ENCODE peak calls at places on chromosomes 4 and X, in five cellular contexts. One of them, this sample, is unnamed.

GRCh38 chrX:101774340-101774739 is 114.7 kb upstream of the ARMCX2 start:
- DNase-seq in stimulated activated CD4-positive, alpha-beta T cell treated with anti-CD3 and anti-CD28 coated beads, Interleukin-2, amount 100 ng/mL, for 24 hours: no peak
- DNase-seq in AG10803: no peak
- DNase-seq in hepatocyte: no peak
- DNase-seq in GM20000: no peak
- DNase-seq in this sample: no peak

GRCh38 chr4:7905461-7905915 is 34.2 kb downstream of the AFAP1 start:
- DNase-seq in AG10803: peak; percentile 96
- DNase-seq in GM20000: no peak
- DNase-seq in hepatocyte: no peak
- DNase-seq in stimulated activated CD4-positive, alpha-beta T cell treated with anti-CD3 and anti-CD28 coated beads, Interleukin-2, amount 100 ng/mL, for 24 hours: no peak
- DNase-seq in this sample: peak; percentile 79

GRCh38 chr4:184953421-184953820 is 64.9 kb upstream of the HELT start:
- DNase-seq in AG10803: no peak
- DNase-seq in GM20000: no peak
- DNase-seq in stimulated activated CD4-positive, alpha-beta T cell treated with anti-CD3 and anti-CD28 coated beads, Interleukin-2, amount 100 ng/mL, for 24 hours: no peak
- DNase-seq in hepatocyte: no peak
- DNase-seq in this sample: no peak

GRCh38 chr4:48047896-48048295 is 31.3 kb downstream of the NIPAL1 start:
- DNase-seq in AG10803: no peak
- DNase-seq in stimulated activated CD4-positive, alpha-beta T cell treated with anti-CD3 and anti-CD28 coated beads, Interleukin-2, amount 100 ng/mL, for 24 hours: no peak
- DNase-seq in GM20000: no peak
- DNase-seq in hepatocyte: no peak
- DNase-seq in this sample: no peak

GRCh38 chrX:30593435-30594200 is 16.1 kb upstream of the TASL start:
- DNase-seq in AG10803: no peak
- DNase-seq in stimulated activated CD4-positive, alpha-beta T cell treated with anti-CD3 and anti-CD28 coated beads, Interleukin-2, amount 100 ng/mL, for 24 hours: peak; percentile 7
- DNase-seq in hepatocyte: no peak
- DNase-seq in GM20000: no peak
- DNase-seq in this sample: no peak

GRCh38 chrX:19386679-19387078 is 43.0 kb downstream of the PDHA1 start:
- DNase-seq in stimulated activated CD4-positive, alpha-beta T cell treated with anti-CD3 and anti-CD28 coated beads, Interleukin-2, amount 100 ng/mL, for 24 hours: no peak
- DNase-seq in AG10803: no peak
- DNase-seq in hepatocyte: no peak
- DNase-seq in GM20000: no peak
- DNase-seq in this sample: no peak

GRCh38 chr4:9916937-9917336 is 104.4 kb downstream of the SLC2A9 start:
- DNase-seq in GM20000: no peak
- DNase-seq in hepatocyte: no peak
- DNase-seq in AG10803: no peak
- DNase-seq in stimulated activated CD4-positive, alpha-beta T cell treated with anti-CD3 and anti-CD28 coated beads, Interleukin-2, amount 100 ng/mL, for 24 hours: no peak
- DNase-seq in this sample: no peak

GRCh38 chrX:110006826-110007375 is 4.0 kb downstream of the TMEM164 start:
- DNase-seq in AG10803: peak; percentile 13
- DNase-seq in GM20000: no peak
- DNase-seq in hepatocyte: no peak
- DNase-seq in stimulated activated CD4-positive, alpha-beta T cell treated with anti-CD3 and anti-CD28 coated beads, Interleukin-2, amount 100 ng/mL, for 24 hours: no peak
- DNase-seq in this sample: no peak

GRCh38 chr4:47744253-47744652 is 93.6 kb downstream of the CORIN start:
- DNase-seq in GM20000: no peak
- DNase-seq in hepatocyte: no peak
- DNase-seq in AG10803: no peak
- DNase-seq in stimulated activated CD4-positive, alpha-beta T cell treated with anti-CD3 and anti-CD28 coated beads, Interleukin-2, amount 100 ng/mL, for 24 hours: no peak
- DNase-seq in this sample: no peak

GRCh38 chrX:108420481-108420880 is 17.7 kb downstream of the COL4A6 start:
- DNase-seq in GM20000: no peak
- DNase-seq in AG10803: no peak
- DNase-seq in stimulated activated CD4-positive, alpha-beta T cell treated with anti-CD3 and anti-CD28 coated beads, Interleukin-2, amount 100 ng/mL, for 24 hours: no peak
- DNase-seq in hepatocyte: no peak
- DNase-seq in this sample: no peak

GRCh38 chrX:1601768-1602085 is 10.3 kb downstream of the AKAP17A start:
- DNase-seq in AG10803: no peak
- DNase-seq in GM20000: no peak
- DNase-seq in stimulated activated CD4-positive, alpha-beta T cell treated with anti-CD3 and anti-CD28 coated beads, Interleukin-2, amount 100 ng/mL, for 24 hours: no peak
- DNase-seq in hepatocyte: no peak
- DNase-seq in this sample: no peak

GRCh38 chr4:10104211-10104990 is 12.2 kb downstream of the WDR1 start:
- DNase-seq in hepatocyte: no peak
- DNase-seq in stimulated activated CD4-positive, alpha-beta T cell treated with anti-CD3 and anti-CD28 coated beads, Interleukin-2, amount 100 ng/mL, for 24 hours: no peak
- DNase-seq in AG10803: peak; percentile 72
- DNase-seq in GM20000: no peak
- DNase-seq in this sample: no peak

GRCh38 chr4:152585036-152585439 is 49.1 kb upstream of the FBXW7 start:
- DNase-seq in AG10803: no peak
- DNase-seq in stimulated activated CD4-positive, alpha-beta T cell treated with anti-CD3 and anti-CD28 coated beads, Interleukin-2, amount 100 ng/mL, for 24 hours: no peak
- DNase-seq in GM20000: peak; percentile 38
- DNase-seq in hepatocyte: no peak
- DNase-seq in this sample: no peak

GRCh38 chr4:113316879-113317278 is 267.4 kb downstream of the ANK2 start:
- DNase-seq in AG10803: no peak
- DNase-seq in stimulated activated CD4-positive, alpha-beta T cell treated with anti-CD3 and anti-CD28 coated beads, Interleukin-2, amount 100 ng/mL, for 24 hours: peak; percentile 3
- DNase-seq in hepatocyte: no peak
- DNase-seq in GM20000: peak; percentile 52
- DNase-seq in this sample: no peak

GRCh38 chrX:80282535-80282934 is 137.7 kb upstream of the TENT5D start:
- DNase-seq in stimulated activated CD4-positive, alpha-beta T cell treated with anti-CD3 and anti-CD28 coated beads, Interleukin-2, amount 100 ng/mL, for 24 hours: no peak
- DNase-seq in hepatocyte: no peak
- DNase-seq in AG10803: no peak
- DNase-seq in GM20000: no peak
- DNase-seq in this sample: no peak

GRCh38 chrX:154793084-154793483 is 12.2 kb downstream of the MPP1 start:
- DNase-seq in stimulated activated CD4-positive, alpha-beta T cell treated with anti-CD3 and anti-CD28 coated beads, Interleukin-2, amount 100 ng/mL, for 24 hours: no peak
- DNase-seq in GM20000: no peak
- DNase-seq in AG10803: no peak
- DNase-seq in hepatocyte: no peak
- DNase-seq in this sample: no peak

GRCh38 chrX:6683353-6683752 is 148.4 kb upstream of the VCX3A start:
- DNase-seq in stimulated activated CD4-positive, alpha-beta T cell treated with anti-CD3 and anti-CD28 coated beads, Interleukin-2, amount 100 ng/mL, for 24 hours: no peak
- DNase-seq in AG10803: no peak
- DNase-seq in GM20000: no peak
- DNase-seq in hepatocyte: no peak
- DNase-seq in this sample: no peak

GRCh38 chr4:8340721-8341680 is 71.4 kb downstream of the HTRA3 start:
- DNase-seq in GM20000: no peak
- DNase-seq in hepatocyte: no peak
- DNase-seq in stimulated activated CD4-positive, alpha-beta T cell treated with anti-CD3 and anti-CD28 coated beads, Interleukin-2, amount 100 ng/mL, for 24 hours: no peak
- DNase-seq in AG10803: peak; percentile 45
- DNase-seq in this sample: no peak

GRCh38 chr4:29734785-29735184 is 985.4 kb upstream of the PCDH7 start:
- DNase-seq in hepatocyte: no peak
- DNase-seq in GM20000: no peak
- DNase-seq in stimulated activated CD4-positive, alpha-beta T cell treated with anti-CD3 and anti-CD28 coated beads, Interleukin-2, amount 100 ng/mL, for 24 hours: no peak
- DNase-seq in AG10803: no peak
- DNase-seq in this sample: no peak

GRCh38 chr4:94957030-94957429 is 199.3 kb downstream of the BMPR1B start:
- DNase-seq in AG10803: no peak
- DNase-seq in stimulated activated CD4-positive, alpha-beta T cell treated with anti-CD3 and anti-CD28 coated beads, Interleukin-2, amount 100 ng/mL, for 24 hours: no peak
- DNase-seq in GM20000: no peak
- DNase-seq in hepatocyte: no peak
- DNase-seq in this sample: no peak

GRCh38 chrX:1451676-1452496 is 823 bp downstream of the ASMTL start:
- DNase-seq in GM20000: no peak
- DNase-seq in AG10803: no peak
- DNase-seq in stimulated activated CD4-positive, alpha-beta T cell treated with anti-CD3 and anti-CD28 coated beads, Interleukin-2, amount 100 ng/mL, for 24 hours: no peak
- DNase-seq in hepatocyte: no peak
- DNase-seq in this sample: no peak

GRCh38 chr4:73453701-73454005 is 17.6 kb downstream of the AFP start:
- DNase-seq in AG10803: no peak
- DNase-seq in hepatocyte: no peak
- DNase-seq in GM20000: no peak
- DNase-seq in stimulated activated CD4-positive, alpha-beta T cell treated with anti-CD3 and anti-CD28 coated beads, Interleukin-2, amount 100 ng/mL, for 24 hours: no peak
- DNase-seq in this sample: no peak

GRCh38 chr4:10608501-10609219 is 75.9 kb downstream of the CLNK start:
- DNase-seq in GM20000: no peak
- DNase-seq in stimulated activated CD4-positive, alpha-beta T cell treated with anti-CD3 and anti-CD28 coated beads, Interleukin-2, amount 100 ng/mL, for 24 hours: no peak
- DNase-seq in AG10803: no peak
- DNase-seq in hepatocyte: no peak
- DNase-seq in this sample: no peak

GRCh38 chr4:102627831-102628523 is 126.8 kb downstream of the NFKB1 start:
- DNase-seq in stimulated activated CD4-positive, alpha-beta T cell treated with anti-CD3 and anti-CD28 coated beads, Interleukin-2, amount 100 ng/mL, for 24 hours: no peak
- DNase-seq in hepatocyte: no peak
- DNase-seq in AG10803: no peak
- DNase-seq in GM20000: peak; percentile 11
- DNase-seq in this sample: no peak

GRCh38 chr4:22695917-22696316 is 3.2 kb downstream of the GBA3 start:
- DNase-seq in hepatocyte: no peak
- DNase-seq in stimulated activated CD4-positive, alpha-beta T cell treated with anti-CD3 and anti-CD28 coated beads, Interleukin-2, amount 100 ng/mL, for 24 hours: no peak
- DNase-seq in AG10803: no peak
- DNase-seq in GM20000: no peak
- DNase-seq in this sample: no peak

GRCh38 chr4:68076194-68076593 is 53.5 kb downstream of the TMPRSS11F start:
- DNase-seq in AG10803: no peak
- DNase-seq in hepatocyte: no peak
- DNase-seq in GM20000: no peak
- DNase-seq in stimulated activated CD4-positive, alpha-beta T cell treated with anti-CD3 and anti-CD28 coated beads, Interleukin-2, amount 100 ng/mL, for 24 hours: no peak
- DNase-seq in this sample: no peak

GRCh38 chr4:10926025-10926424 is 241.5 kb upstream of the CLNK start:
- DNase-seq in AG10803: peak; percentile 38
- DNase-seq in stimulated activated CD4-positive, alpha-beta T cell treated with anti-CD3 and anti-CD28 coated beads, Interleukin-2, amount 100 ng/mL, for 24 hours: no peak
- DNase-seq in GM20000: no peak
- DNase-seq in hepatocyte: no peak
- DNase-seq in this sample: no peak

GRCh38 chr4:10567766-10568165 is 110.5 kb upstream of the ZNF518B start:
- DNase-seq in stimulated activated CD4-positive, alpha-beta T cell treated with anti-CD3 and anti-CD28 coated beads, Interleukin-2, amount 100 ng/mL, for 24 hours: no peak
- DNase-seq in AG10803: no peak
- DNase-seq in hepatocyte: no peak
- DNase-seq in GM20000: no peak
- DNase-seq in this sample: no peak

GRCh38 chr4:134935320-134935719 is 733.7 kb upstream of the PABPC4L start:
- DNase-seq in hepatocyte: peak; percentile 30
- DNase-seq in stimulated activated CD4-positive, alpha-beta T cell treated with anti-CD3 and anti-CD28 coated beads, Interleukin-2, amount 100 ng/mL, for 24 hours: no peak
- DNase-seq in GM20000: no peak
- DNase-seq in AG10803: no peak
- DNase-seq in this sample: no peak

GRCh38 chr4:113539408-113539807 is 222.1 kb downstream of the CAMK2D start:
- DNase-seq in hepatocyte: no peak
- DNase-seq in stimulated activated CD4-positive, alpha-beta T cell treated with anti-CD3 and anti-CD28 coated beads, Interleukin-2, amount 100 ng/mL, for 24 hours: peak; percentile 5
- DNase-seq in AG10803: peak; percentile 59
- DNase-seq in GM20000: no peak
- DNase-seq in this sample: peak; percentile 25

GRCh38 chr4:6918345-6918744 is 8.7 kb downstream of the TBC1D14 start:
- DNase-seq in GM20000: no peak
- DNase-seq in stimulated activated CD4-positive, alpha-beta T cell treated with anti-CD3 and anti-CD28 coated beads, Interleukin-2, amount 100 ng/mL, for 24 hours: no peak
- DNase-seq in AG10803: no peak
- DNase-seq in hepatocyte: no peak
- DNase-seq in this sample: no peak

GRCh38 chrX:9873952-9874351 is 87.7 kb downstream of the SHROOM2 start:
- DNase-seq in hepatocyte: no peak
- DNase-seq in AG10803: no peak
- DNase-seq in GM20000: peak; percentile 51
- DNase-seq in stimulated activated CD4-positive, alpha-beta T cell treated with anti-CD3 and anti-CD28 coated beads, Interleukin-2, amount 100 ng/mL, for 24 hours: peak; percentile 44
- DNase-seq in this sample: no peak

GRCh38 chr4:1501754-1502500 is 95.7 kb upstream of the NKX1-1 start:
- DNase-seq in stimulated activated CD4-positive, alpha-beta T cell treated with anti-CD3 and anti-CD28 coated beads, Interleukin-2, amount 100 ng/mL, for 24 hours: no peak
- DNase-seq in hepatocyte: no peak
- DNase-seq in GM20000: no peak
- DNase-seq in AG10803: no peak
- DNase-seq in this sample: no peak

GRCh38 chr4:129014566-129015509 is 78.5 kb downstream of the SCLT1 start:
- DNase-seq in stimulated activated CD4-positive, alpha-beta T cell treated with anti-CD3 and anti-CD28 coated beads, Interleukin-2, amount 100 ng/mL, for 24 hours: no peak
- DNase-seq in GM20000: no peak
- DNase-seq in hepatocyte: no peak
- DNase-seq in AG10803: no peak
- DNase-seq in this sample: no peak

GRCh38 chr4:104966349-104967033 is 180.2 kb upstream of the TET2 start:
- DNase-seq in hepatocyte: peak; percentile 52
- DNase-seq in AG10803: no peak
- DNase-seq in GM20000: peak; percentile 69
- DNase-seq in stimulated activated CD4-positive, alpha-beta T cell treated with anti-CD3 and anti-CD28 coated beads, Interleukin-2, amount 100 ng/mL, for 24 hours: no peak
- DNase-seq in this sample: no peak

GRCh38 chr4:176034498-176034897 is 31.1 kb upstream of the WDR17 start:
- DNase-seq in GM20000: no peak
- DNase-seq in AG10803: peak; percentile 55
- DNase-seq in hepatocyte: peak; percentile 46
- DNase-seq in stimulated activated CD4-positive, alpha-beta T cell treated with anti-CD3 and anti-CD28 coated beads, Interleukin-2, amount 100 ng/mL, for 24 hours: no peak
- DNase-seq in this sample: peak; percentile 2

GRCh38 chr4:137545461-137545861 is 13.2 kb upstream of the PCDH18 start:
- DNase-seq in GM20000: no peak
- DNase-seq in stimulated activated CD4-positive, alpha-beta T cell treated with anti-CD3 and anti-CD28 coated beads, Interleukin-2, amount 100 ng/mL, for 24 hours: no peak
- DNase-seq in hepatocyte: peak; percentile 32
- DNase-seq in AG10803: peak; percentile 97
- DNase-seq in this sample: peak; percentile 42

This sample was measured in BJ.